ENCODE peak calls at places on chromosomes 1 and 21, in eight cellular contexts. N is IMR-90; O is T follicular helper cell; S is lower lobe of right lung; Q is SJSA1; V is CD8-positive, alpha-beta memory T cell; X is left ventricle myocardium superior; J is HFF-Myc. E is an unnamed sample.

GRCh38 chr21:15837603-15838002 is 107.8 kb downstream of the USP25 start:
- DNase-seq in N (peak; percentile 67), O (no peak), S (no peak), Q (no peak), V (no peak), X (no peak), J (no peak), E (no peak)

GRCh38 chr1:182671779-182672486 is 12.5 kb downstream of the RGS8 start:
- DNase-seq in N (no peak), O (no peak), S (no peak), Q (no peak), V (no peak), X (no peak), J (no peak), E (no peak)

GRCh38 chr1:11531314-11531870 is 52.4 kb downstream of the DISP3 start:
- DNase-seq in N (no peak), O (no peak), S (no peak), Q (no peak), V (no peak), X (no peak), J (no peak), E (peak; percentile 27)

GRCh38 chr1:173478099-173478555 is 992 bp downstream of the PRDX6 start:
- DNase-seq in N (peak; percentile 82), O (no peak), S (peak; percentile 71), Q (peak; percentile 48), V (no peak), X (peak; percentile 56), J (peak; percentile 29), E (peak; percentile 51)

GRCh38 chr1:178745260-178745659 is 20.2 kb downstream of the RALGPS2 start:
- DNase-seq in N (no peak), O (no peak), S (no peak), Q (no peak), V (no peak), X (no peak), J (no peak), E (no peak)

GRCh38 chr1:31575373-31576140 is 758 bp upstream of the TINAGL1 start:
- DNase-seq in N (no peak), O (no peak), S (peak; percentile 75), Q (peak; percentile 35), V (no peak), X (no peak), J (no peak), E (peak; percentile 39)

GRCh38 chr1:50417487-50417886 is 5.8 kb downstream of the DMRTA2 start:
- DNase-seq in N (no peak), O (no peak), S (no peak), Q (no peak), V (no peak), X (no peak), J (no peak), E (peak; percentile 55)

GRCh38 chr1:208541225-208541855 is 297.2 kb upstream of the PLXNA2 start:
- DNase-seq in N (no peak), O (no peak), S (no peak), Q (no peak), V (no peak), X (no peak), J (no peak), E (no peak)

GRCh38 chr1:205526431-205526830 is 22.0 kb downstream of the CDK18 start:
- DNase-seq in N (no peak), O (no peak), S (no peak), Q (no peak), V (no peak), X (peak; percentile 59), J (no peak), E (no peak)

GRCh38 chr1:248862695-248863010 is 3.8 kb upstream of the ZNF692 start:
- DNase-seq in N (no peak), O (no peak), S (no peak), Q (no peak), V (no peak), X (no peak), J (no peak), E (no peak)

GRCh38 chr1:110773813-110774212 is 99.1 kb upstream of the KCNA3 start:
- DNase-seq in N (no peak), O (no peak), S (no peak), Q (no peak), V (no peak), X (no peak), J (no peak), E (no peak)

GRCh38 chr1:47991698-47992097 is 5.5 kb downstream of the TRABD2B start:
- DNase-seq in N (no peak), O (no peak), S (no peak), Q (no peak), V (no peak), X (no peak), J (no peak), E (no peak)

GRCh38 chr1:228079601-228080263 is 2.8 kb upstream of the ARF1 start:
- DNase-seq in N (no peak), O (no peak), S (peak; percentile 35), Q (no peak), V (no peak), X (peak; percentile 22), J (no peak), E (no peak)

GRCh38 chr1:173344034-173344743 is 132.9 kb upstream of the PRDX6 start:
- DNase-seq in N (no peak), O (no peak), S (no peak), Q (no peak), V (no peak), X (no peak), J (no peak), E (no peak)

GRCh38 chr1:99680258-99680657 is 34.3 kb downstream of the PALMD start:
- DNase-seq in N (peak; percentile 43), O (no peak), S (no peak), Q (peak; percentile 32), V (no peak), X (no peak), J (no peak), E (no peak)

GRCh38 chr1:53860967-53861411 is 22.9 kb upstream of the NDC1 start:
- DNase-seq in N (peak; percentile 61), O (peak; percentile 33), S (no peak), Q (peak; percentile 31), V (peak; percentile 49), X (no peak), J (peak; percentile 21), E (peak; percentile 88)

GRCh38 chr1:85677656-85678055 is 30.6 kb downstream of the ZNHIT6 start:
- DNase-seq in N (no peak), O (no peak), S (no peak), Q (no peak), V (no peak), X (no peak), J (no peak), E (no peak)

GRCh38 chr21:15444118-15444960 is 285.4 kb upstream of the USP25 start:
- DNase-seq in N (no peak), O (no peak), S (no peak), Q (no peak), V (no peak), X (no peak), J (no peak), E (peak; percentile 24)

GRCh38 chr1:234936631-234937389 is 191.8 kb downstream of the TOMM20 start:
- DNase-seq in N (no peak), O (no peak), S (no peak), Q (no peak), V (no peak), X (no peak), J (no peak), E (no peak)